ENCODE peak calls at places on chromosomes 1 and 21, in ten cellular contexts. T is HL-60, B is OCI-LY7, K is PC-3, E is epithelial cell of esophagus, W is thoracic aorta, Z is left lung, P is AG04449, C is pancreas, V is endothelial cell of umbilical vein. I is an unnamed sample.

GRCh38 chr1:180652791-180653190 is 21.0 kb downstream of the XPR1 start:
- DNase-seq in T (no peak), B (no peak), K (no peak), E (no peak), W (no peak), Z (no peak), P (no peak), C (no peak), V (no peak), I (no peak)

GRCh38 chr1:100325415-100326324 is 26.6 kb upstream of the CDC14A start:
- DNase-seq in T (no peak), B (no peak), K (peak), E (no peak), W (no peak), Z (no peak), P (no peak), C (no peak), V (no peak), I (no peak)

GRCh38 chr1:192810253-192810880 is 1.5 kb downstream of the RGS2 start:
- DNase-seq in T (peak), B (peak), K (peak), E (peak), W (no peak), Z (peak), P (no peak), C (no peak), V (peak), I (no peak)

GRCh38 chr1:9292361-9293240 is at the start of gene SPSB1:
- DNase-seq in T (peak), B (peak), K (peak), E (peak), W (peak), Z (peak), P (no peak), C (peak), V (peak), I (no peak)

GRCh38 chr1:75136158-75136815 is 2.1 kb downstream of the LHX8 start:
- DNase-seq in T (no peak), B (no peak), K (no peak), E (no peak), W (no peak), Z (no peak), P (no peak), C (no peak), V (no peak), I (no peak)

GRCh38 chr1:109370712-109371270 is 26.9 kb downstream of the SORT1 start:
- DNase-seq in T (peak), B (no peak), K (peak), E (peak), W (no peak), Z (no peak), P (peak), C (no peak), V (no peak), I (peak)

GRCh38 chr1:21574464-21575151 is 65.4 kb downstream of the ALPL start:
- DNase-seq in T (no peak), B (no peak), K (no peak), E (no peak), W (no peak), Z (peak), P (no peak), C (no peak), V (no peak), I (no peak)

GRCh38 chr1:239909894-239910293 is 181.8 kb upstream of the FMN2 start:
- DNase-seq in T (peak), B (no peak), K (no peak), E (peak), W (no peak), Z (peak), P (peak), C (no peak), V (no peak), I (no peak)

GRCh38 chr1:185281245-185281644 is 35.8 kb downstream of the IVNS1ABP start:
- DNase-seq in T (no peak), B (no peak), K (no peak), E (no peak), W (no peak), Z (no peak), P (no peak), C (no peak), V (no peak), I (no peak)

GRCh38 chr1:216325946-216326345 is 97.3 kb downstream of the USH2A start:
- DNase-seq in T (no peak), B (no peak), K (peak), E (peak), W (no peak), Z (no peak), P (no peak), C (no peak), V (no peak), I (no peak)

DNA sequence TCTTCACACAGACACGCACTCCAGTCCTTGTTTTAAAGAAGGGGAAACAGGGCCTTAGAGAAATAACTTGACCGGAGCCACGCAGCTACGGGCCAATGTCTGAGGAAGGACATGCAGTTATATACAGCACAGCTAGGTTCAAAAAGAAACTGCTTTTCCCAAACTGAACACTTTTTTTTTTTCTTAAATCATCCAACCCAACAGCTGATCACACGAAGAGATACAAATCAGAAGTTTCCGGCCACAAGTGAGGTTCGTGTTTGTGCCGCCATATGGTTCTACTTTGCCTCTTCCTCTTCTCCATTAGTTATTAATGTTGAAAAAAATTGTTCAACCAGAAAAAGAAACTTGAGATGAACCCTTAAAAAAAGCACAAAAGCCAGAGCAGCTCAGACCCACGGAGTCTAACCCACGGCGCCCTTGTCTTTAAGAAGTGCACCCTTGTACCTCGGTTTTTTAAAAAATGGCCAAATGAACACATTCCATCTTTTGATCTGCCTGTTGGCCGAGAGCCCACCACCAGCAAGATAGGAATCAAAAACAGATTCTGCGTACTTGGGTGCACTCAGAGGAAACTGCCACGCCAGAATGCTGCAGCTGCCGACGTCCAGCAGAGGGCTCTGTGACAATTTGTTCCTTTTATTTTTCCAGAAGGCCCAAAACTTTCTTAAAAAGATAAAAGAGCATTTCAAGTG is 78.9 kb downstream of the SLC66A1 start:
- DNase-seq in T (peak), B (peak), K (peak), E (peak), W (no peak), Z (peak), P (peak), C (no peak), V (peak), I (peak)
- TF ChIP-seq CTCF in T (peak), B (peak), K (peak), E (peak), W (peak), Z (peak), P (peak), C (peak), V (peak), I (peak)

GRCh38 chr1:224928906-224929305 is 569 bp upstream of the DNAH14 start:
- DNase-seq in T (no peak), B (no peak), K (no peak), E (no peak), W (no peak), Z (no peak), P (no peak), C (no peak), V (no peak), I (no peak)
- H3K4me3 ChIP-seq in T (peak), B (no peak), K (peak), E (peak), W (no peak), Z (peak), P (peak), C (peak), V (no peak), I (peak)

DNA sequence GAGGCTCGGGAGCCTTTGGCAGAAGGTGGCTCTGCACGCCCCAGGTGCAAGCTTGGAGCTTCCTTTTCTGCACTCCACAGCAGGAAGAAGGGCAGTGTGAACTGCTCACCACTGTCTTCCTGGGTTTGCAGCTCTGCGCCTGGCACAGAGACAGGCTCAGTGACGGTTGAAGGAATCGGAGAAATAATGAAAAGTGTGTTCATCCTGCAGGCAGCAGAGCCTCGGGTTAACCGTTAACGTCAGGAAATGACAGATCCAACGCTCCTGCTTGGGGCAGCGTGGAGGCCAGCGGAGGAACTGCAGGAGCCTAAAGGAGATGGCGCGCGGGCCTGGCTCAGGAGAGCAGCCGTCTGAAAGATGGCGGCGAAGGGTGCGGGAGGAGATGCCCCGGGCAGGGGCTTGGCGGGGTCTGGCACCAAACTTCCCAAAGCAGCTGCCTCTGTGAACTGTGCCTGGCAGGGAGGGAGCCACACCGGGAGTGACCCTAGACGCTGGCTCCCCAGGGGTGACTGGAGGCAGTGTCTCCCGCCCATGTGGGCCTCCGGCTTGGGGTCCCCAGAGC is 10.9 kb upstream of the SAMD11 start:
- DNase-seq in T (peak), B (no peak), K (no peak), E (peak), W (no peak), Z (peak), P (no peak), C (peak), V (no peak), I (no peak)
- TF ChIP-seq CTCF in T (peak), B (no peak), K (no peak), E (peak), W (no peak), Z (no peak), P (peak), C (no peak), V (no peak), I (no peak)

GRCh38 chr1:230574502-230574901 is 67.8 kb upstream of the COG2 start:
- DNase-seq in T (no peak), B (no peak), K (no peak), E (no peak), W (no peak), Z (no peak), P (no peak), C (no peak), V (no peak), I (no peak)
- H3K4me3 ChIP-seq in T (no peak), B (no peak), K (no peak), E (no peak), W (no peak), Z (no peak), P (no peak), C (no peak), V (no peak), I (no peak)

DNA sequence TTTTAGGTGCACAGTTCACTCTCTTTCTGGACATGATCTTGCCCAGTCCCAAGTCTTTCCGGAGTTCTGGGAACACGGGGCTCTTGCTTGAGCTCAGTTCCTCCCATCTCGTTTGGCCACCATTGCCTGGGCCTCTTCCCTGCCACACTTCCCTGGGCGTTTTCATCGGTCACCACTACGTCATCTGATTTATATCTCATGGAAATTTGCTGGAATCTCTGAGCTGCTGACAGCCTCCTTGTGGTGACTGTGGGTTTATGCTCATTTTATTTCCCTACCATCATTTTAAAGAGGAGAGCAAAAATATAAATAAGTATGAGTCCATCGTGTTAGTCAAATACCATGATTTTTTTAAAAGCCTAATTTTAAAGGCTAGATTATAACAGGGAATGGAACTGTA is 449.1 kb upstream of the KAZN start:
- DNase-seq in T (no peak), B (no peak), K (peak), E (peak), W (no peak), Z (no peak), P (no peak), C (no peak), V (no peak), I (no peak)
- TF ChIP-seq CTCF in T (no peak), B (no peak), K (peak), E (peak), W (no peak), Z (no peak), P (no peak), C (no peak), V (no peak), I (no peak)

GRCh38 chr21:36148886-36149285 is 7.7 kb upstream of the DOP1B start:
- DNase-seq in T (no peak), B (no peak), K (no peak), E (no peak), W (no peak), Z (no peak), P (no peak), C (no peak), V (no peak), I (no peak)

GRCh38 chr21:36141513-36141925 is 6.6 kb downstream of the CBR3 start:
- DNase-seq in T (peak), B (peak), K (peak), E (peak), W (no peak), Z (peak), P (no peak), C (peak), V (peak), I (peak)

GRCh38 chr21:36149788-36150187 is 6.8 kb upstream of the DOP1B start:
- DNase-seq in T (no peak), B (no peak), K (no peak), E (no peak), W (no peak), Z (peak), P (no peak), C (no peak), V (no peak), I (no peak)

GRCh38 chr21:36147891-36148290 is 8.7 kb upstream of the DOP1B start:
- DNase-seq in T (no peak), B (no peak), K (no peak), E (no peak), W (no peak), Z (no peak), P (no peak), C (no peak), V (no peak), I (no peak)

DNA sequence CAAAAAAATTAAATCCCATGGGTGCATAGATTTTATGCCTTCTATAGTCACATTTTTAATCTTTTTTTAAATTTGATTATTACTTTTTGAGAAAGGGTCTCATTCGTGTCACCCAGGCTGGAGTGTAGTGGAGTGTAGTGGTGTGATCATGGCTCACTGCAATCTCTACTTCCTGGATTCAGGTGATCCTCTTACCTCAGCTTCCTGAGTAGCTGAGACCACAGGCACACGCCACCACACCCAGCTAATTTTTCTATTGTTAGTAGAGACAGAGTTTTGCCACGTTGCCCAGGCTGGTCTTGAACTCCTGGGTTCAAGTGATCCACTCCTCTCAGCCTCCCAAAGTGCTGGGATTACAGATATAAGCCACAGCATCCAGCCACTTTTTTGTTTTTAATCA is 10.4 kb downstream of the CBR3 start:
- DNase-seq in T (no peak), B (no peak), K (no peak), E (no peak), W (no peak), Z (no peak), P (no peak), C (no peak), V (no peak), I (no peak)
- H3K4me3 ChIP-seq in T (no peak), B (no peak), K (no peak), E (no peak), W (no peak), Z (no peak), P (no peak), C (no peak), V (no peak), I (no peak)

DNA sequence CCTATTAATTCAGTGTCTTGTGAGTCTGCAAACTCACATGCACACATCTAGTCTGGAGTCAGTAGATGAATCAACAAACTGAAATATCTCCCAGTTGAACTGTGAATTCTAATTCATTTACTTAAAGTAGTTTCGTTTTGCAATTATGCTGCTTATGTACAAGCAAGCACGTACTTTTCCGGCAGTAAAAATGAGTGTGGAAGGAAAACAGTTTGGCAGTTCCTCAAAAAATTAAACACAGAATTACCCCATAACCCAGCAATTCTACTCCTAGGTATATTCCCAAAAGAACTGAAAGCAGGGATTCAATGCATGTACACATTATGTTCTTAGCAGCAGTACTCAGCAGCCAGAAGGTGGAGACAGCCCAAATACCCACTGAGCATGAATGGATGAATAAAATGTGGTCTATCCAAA is 49.3 kb downstream of the GNB1 start:
- DNase-seq in T (no peak), B (peak), K (no peak), E (no peak), W (no peak), Z (no peak), P (no peak), C (no peak), V (no peak), I (no peak)
- TF ChIP-seq CTCF in T (no peak), B (peak), K (peak), E (peak), W (no peak), Z (no peak), P (no peak), C (no peak), V (no peak), I (peak)

DNA sequence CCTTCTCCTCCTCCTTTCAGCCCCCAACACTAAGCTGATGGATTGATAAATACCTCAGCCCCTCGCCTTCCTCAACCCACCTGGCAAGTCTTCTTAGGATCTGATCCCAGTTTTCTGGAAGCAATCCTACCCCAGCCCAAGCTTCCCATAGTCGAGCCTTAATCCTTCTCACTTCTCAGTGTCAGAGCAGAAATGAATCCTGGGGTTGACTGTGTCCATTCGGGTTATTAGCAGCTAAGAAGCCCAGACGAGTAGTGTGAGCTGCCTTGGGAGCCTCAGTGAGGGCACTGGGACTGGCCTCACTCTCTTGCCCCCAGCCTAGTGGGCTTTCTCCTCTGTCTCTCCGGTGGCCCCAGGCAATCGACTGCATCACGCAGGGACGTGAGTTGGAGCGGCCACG is 12.4 kb upstream of the PEAR1 start:
- DNase-seq in T (no peak), B (no peak), K (no peak), E (no peak), W (no peak), Z (no peak), P (no peak), C (no peak), V (no peak), I (no peak)
- H3K4me3 ChIP-seq in T (no peak), B (no peak), K (no peak), E (no peak), W (no peak), Z (no peak), P (no peak), C (no peak), V (no peak), I (no peak)

GRCh38 chr1:152774875-152775274 is at the start of gene LCE1F:
- DNase-seq in T (no peak), B (no peak), K (no peak), E (peak), W (no peak), Z (no peak), P (no peak), C (no peak), V (no peak), I (no peak)
- TF ChIP-seq CTCF in T (no peak), B (no peak), K (no peak), E (peak), W (no peak), Z (no peak), P (no peak), C (no peak), V (no peak), I (no peak)

GRCh38 chr1:159962176-159962575 is 8.1 kb upstream of the SLAMF9 start:
- DNase-seq in T (no peak), B (no peak), K (no peak), E (no peak), W (no peak), Z (no peak), P (no peak), C (no peak), V (no peak), I (no peak)
- H3K4me3 ChIP-seq in T (no peak), B (no peak), K (no peak), E (peak), W (no peak), Z (no peak), P (no peak), C (no peak), V (no peak), I (no peak)

I was measured in HFF-Myc.